ENCODE peak calls at places on chromosomes 1 and 21, in five cellular contexts. O is stomach; M is CD8-positive, alpha-beta T cell; B is suprapubic skin; Y is left ventricle myocardium inferior. W is an unnamed sample.

GRCh38 chr1:14913475-14914155 is 239.9 kb upstream of the TMEM51 start:
- DNase-seq in O (no peak), M (no peak), B (no peak), Y (no peak), W (no peak)

GRCh38 chr1:1361233-1361981 is 3.1 kb upstream of the MXRA8 start:
- DNase-seq in M (no peak), O (no peak), B (no peak), Y (no peak), W (peak; percentile 69)

GRCh38 chr1:155499263-155499662 is 63.3 kb downstream of the ASH1L start:
- DNase-seq in Y (no peak), M (no peak), O (no peak), B (no peak), W (no peak)

GRCh38 chr1:165352109-165352441 is 4.4 kb downstream of the LMX1A start:
- DNase-seq in M (no peak), B (no peak), O (no peak), Y (no peak), W (no peak)

GRCh38 chr1:109253803-109254620 is 4.7 kb downstream of the CELSR2 start:
- DNase-seq in M (no peak), Y (no peak), O (no peak), B (no peak), W (peak; percentile 57)

GRCh38 chr1:37763791-37764741 is 854 bp downstream of the EPHA10 start:
- DNase-seq in B (no peak), Y (no peak), M (no peak), O (no peak), W (no peak)

GRCh38 chr1:55088413-55088812 is 49.1 kb downstream of the PCSK9 start:
- DNase-seq in B (no peak), O (no peak), Y (no peak), M (no peak), W (no peak)

GRCh38 chr1:91806777-91807700 is 78.9 kb downstream of the TGFBR3 start:
- DNase-seq in O (no peak), M (no peak), B (no peak), Y (no peak), W (no peak)

GRCh38 chr1:67761054-67761453 is 72.2 kb downstream of the GNG12 start:
- DNase-seq in O (no peak), Y (no peak), B (no peak), M (no peak), W (no peak)

GRCh38 chr21:41251961-41252642 is 64.5 kb upstream of the FAM3B start:
- DNase-seq in O (no peak), Y (no peak), B (no peak), M (no peak), W (no peak)

GRCh38 chr1:40784141-40784770 is 669 bp downstream of the KCNQ4 start:
- DNase-seq in B (no peak), Y (no peak), M (no peak), O (peak; percentile 32), W (peak; percentile 72)

GRCh38 chr21:41280115-41280919 is 36.3 kb upstream of the FAM3B start:
- DNase-seq in B (no peak), Y (no peak), O (no peak), M (no peak), W (no peak)

GRCh38 chr1:226676381-226676780 is 62.7 kb downstream of the ITPKB start:
- DNase-seq in Y (no peak), B (no peak), M (no peak), O (no peak), W (no peak)

GRCh38 chr1:179353546-179353945 is 12.2 kb upstream of the AXDND1 start:
- DNase-seq in Y (peak; percentile 26), O (no peak), M (no peak), B (no peak), W (no peak)

GRCh38 chr1:196115641-196116040 is 492.6 kb downstream of the KCNT2 start:
- DNase-seq in B (peak; percentile 65), M (no peak), O (no peak), Y (peak; percentile 72), W (no peak)

GRCh38 chr1:160056648-160057169 is 13.3 kb downstream of the KCNJ10 start:
- DNase-seq in Y (no peak), M (no peak), O (no peak), B (no peak), W (no peak)

GRCh38 chr1:72705921-72706320 is 423.6 kb upstream of the NEGR1 start:
- DNase-seq in M (no peak), O (no peak), B (no peak), Y (no peak), W (no peak)

GRCh38 chr1:162003825-162004205 is 19.9 kb downstream of the OLFML2B start:
- DNase-seq in B (no peak), Y (no peak), O (no peak), M (no peak), W (no peak)

GRCh38 chr1:224377676-224378006 is 21.0 kb downstream of the CNIH4 start:
- DNase-seq in M (no peak), B (no peak), Y (no peak), O (no peak), W (no peak)

GRCh38 chr1:197437891-197438853 is 170.1 kb downstream of the CRB1 start:
- DNase-seq in M (no peak), O (no peak), B (no peak), Y (no peak), W (no peak)

GRCh38 chr1:246280551-246280950 is 226.5 kb downstream of the SMYD3 start:
- DNase-seq in Y (no peak), B (no peak), M (no peak), O (no peak), W (no peak)

GRCh38 chr1:84479998-84480397 is 932 bp downstream of the RPF1 start:
- DNase-seq in O (no peak), M (no peak), Y (no peak), B (no peak), W (no peak)

GRCh38 chr1:190602325-190602724 is 124.7 kb upstream of the BRINP3 start:
- DNase-seq in O (no peak), M (no peak), Y (no peak), B (no peak), W (no peak)

GRCh38 chr1:98704474-98704873 is 43.0 kb downstream of the SNX7 start:
- DNase-seq in Y (no peak), B (no peak), O (no peak), M (no peak), W (no peak)

DNA sequence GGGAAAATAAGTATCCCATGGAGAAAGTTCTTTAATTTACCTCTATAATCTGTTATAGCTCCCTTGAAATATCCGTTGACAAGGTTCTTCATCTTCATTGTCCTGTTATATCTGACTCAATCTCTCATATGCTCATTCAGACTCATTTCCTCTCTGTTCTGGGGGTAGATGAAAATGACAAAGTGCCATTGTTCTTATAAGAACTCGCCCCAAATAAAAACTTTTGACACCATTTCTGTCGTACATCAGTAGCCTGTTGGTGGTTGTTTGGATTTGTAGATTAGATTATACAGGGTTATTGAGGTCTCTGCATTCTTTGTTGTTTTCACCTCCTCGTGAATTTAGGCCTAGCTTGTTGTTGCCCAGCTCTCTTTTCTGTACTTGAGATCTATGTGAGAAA is 55.2 kb upstream of the IPO9 start:
- DNase-seq in Y (no peak), M (no peak), B (no peak), O (no peak), W (no peak)
- H3K4me1 ChIP-seq in Y (peaks cover 93% of the 10 kb centered on the region), M (no peaks in the 10 kb centered on the region), B (peaks cover 27% of the 10 kb centered on the region), O (peaks cover 10% of the 10 kb centered on the region), W (no peaks in the 10 kb centered on the region)

DNA sequence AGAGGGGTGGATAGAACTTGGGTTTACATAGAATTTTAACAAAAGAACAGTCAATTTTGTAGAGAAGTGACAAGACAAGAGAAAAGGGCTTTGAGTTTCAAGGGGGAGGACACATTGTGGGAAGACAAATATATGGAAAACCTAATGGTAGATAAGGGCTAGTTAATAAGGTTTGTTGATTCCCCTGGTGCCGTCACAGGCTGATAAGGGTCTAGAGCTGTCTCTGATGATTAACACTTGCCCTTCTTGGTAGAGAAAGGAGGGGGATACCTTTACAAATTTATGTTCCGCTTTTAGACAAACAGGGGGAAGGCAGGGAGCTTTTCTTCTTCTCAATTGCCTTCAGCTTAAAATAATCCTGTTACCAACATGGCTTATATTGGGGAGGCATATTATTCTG is 124.3 kb downstream of the ETS2 start:
- DNase-seq in Y (no peak), O (no peak), M (no peak), B (no peak), W (no peak)
- H3K4me3 ChIP-seq in Y (no peak overlapping the region), O (no peak overlapping the region), M (no peak overlapping the region), B (no peak overlapping the region), W (no peak overlapping the region)

GRCh38 chr1:112529301-112529700 is 20.5 kb downstream of the WNT2B start:
- DNase-seq in Y (no peak), M (no peak), O (no peak), B (no peak), W (no peak)

GRCh38 chr1:112530832-112531231 is 22.1 kb downstream of the WNT2B start:
- DNase-seq in M (no peak), B (no peak), O (no peak), Y (no peak), W (no peak)

GRCh38 chr1:112536561-112536960 is 27.8 kb downstream of the WNT2B start:
- DNase-seq in M (no peak), Y (no peak), O (no peak), B (no peak), W (no peak)

GRCh38 chr1:112532074-112532473 is 23.3 kb downstream of the WNT2B start:
- DNase-seq in Y (no peak), B (no peak), O (no peak), M (no peak), W (no peak)

DNA sequence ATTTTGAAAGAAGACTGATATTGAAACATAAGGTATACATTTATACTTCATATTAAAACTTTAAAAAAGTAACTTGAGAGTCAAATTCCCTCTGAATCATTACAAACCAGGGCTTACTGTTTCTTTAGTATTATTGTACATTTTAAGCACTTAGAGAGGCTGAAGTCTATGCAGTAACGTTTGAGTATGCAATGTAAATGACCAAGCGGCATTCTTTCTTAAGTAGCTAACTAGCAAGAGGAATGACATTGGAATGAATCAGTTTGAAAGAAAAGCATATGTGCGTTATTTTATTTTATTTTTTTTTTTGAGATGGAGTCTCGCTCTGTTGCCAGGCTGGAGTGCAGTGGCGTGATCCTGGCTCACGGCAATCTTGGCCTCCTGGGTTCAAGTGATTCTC is 24.3 kb downstream of the WNT2B start:
- DNase-seq in O (no peak), B (no peak), Y (no peak), M (no peak), W (no peak)
- H3K4me1 ChIP-seq in O (no peaks in the 10 kb centered on the region), B (peaks cover 11% of the 10 kb centered on the region), Y (peaks cover 47% of the 10 kb centered on the region), M (no peaks in the 10 kb centered on the region), W (no peaks in the 10 kb centered on the region)

GRCh38 chr1:23825076-23825761 is at the start of gene HMGCL:
- DNase-seq in B (peak; percentile 95), M (peak; percentile 83), O (peak; percentile 93), Y (peak; percentile 92), W (peak; percentile 97)

GRCh38 chr1:23825762-23826522 is 713 bp upstream of the HMGCL start:
- DNase-seq in B (no peak), O (no peak), Y (no peak), M (no peak), W (no peak)

GRCh38 chr1:23824711-23825075 is 536 bp downstream of the HMGCL start:
- DNase-seq in O (no peak), B (no peak), Y (no peak), M (no peak), W (no peak)

GRCh38 chr1:23827717-23828116 is 2.5 kb upstream of the HMGCL start:
- DNase-seq in Y (no peak), B (no peak), M (no peak), O (no peak), W (no peak)

DNA sequence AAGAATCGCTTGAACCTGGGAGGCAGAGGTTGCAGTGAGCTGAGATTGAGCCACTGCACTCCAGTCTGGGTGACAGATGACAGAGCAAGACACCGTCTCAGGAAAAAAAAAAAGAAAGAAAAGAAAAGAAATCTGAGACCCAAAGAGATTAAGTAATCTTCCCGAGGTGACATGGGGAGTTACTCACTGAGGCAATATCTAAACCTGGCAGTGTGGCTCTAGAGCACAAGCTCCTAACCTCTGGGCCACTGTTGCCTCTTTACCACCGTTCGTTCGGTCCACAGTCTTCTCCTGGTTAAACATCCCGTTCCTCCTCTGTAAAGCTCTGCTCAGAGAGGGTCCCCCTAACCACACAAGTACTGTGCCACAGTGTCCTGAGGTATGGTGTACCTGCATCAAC is 1.5 kb downstream of the HMGCL start:
- DNase-seq in M (no peak), B (no peak), O (no peak), Y (no peak), W (no peak)
- H3K4me3 ChIP-seq in M (no peak overlapping the region), B (no peak overlapping the region), O (no peak overlapping the region), Y (no peak overlapping the region), W (no peak overlapping the region)